ENCODE peak calls at places on chromosome 14, in five cellular contexts. U is hypothalamus; W is CD4-positive, alpha-beta T cell; H is iris pigment epithelial cell; C is OCI-LY7. I is an unnamed sample.

GRCh38 chr14:90721619-90722305 is 94.5 kb downstream of the TTC7B start:
- DNase-seq in U (no peak), W (no peak), H (peak), C (no peak), I (peak)

GRCh38 chr14:93126124-93126523 is 10.4 kb upstream of the ITPK1 start:
- DNase-seq in U (no peak), W (no peak), H (no peak), C (no peak), I (no peak)

GRCh38 chr14:31968107-31968810 is 108.8 kb upstream of the ARHGAP5 start:
- DNase-seq in U (no peak), W (no peak), H (peak), C (peak), I (peak)

GRCh38 chr14:83347874-83348273 is 1814.2 kb upstream of the SEL1L start:
- DNase-seq in U (no peak), W (no peak), H (peak), C (no peak), I (peak)

GRCh38 chr14:91716999-91717398 is 14.9 kb downstream of the CATSPERB start:
- DNase-seq in U (no peak), W (no peak), H (no peak), C (no peak), I (no peak)

GRCh38 chr14:78501901-78502300 is 331.7 kb downstream of the NRXN3 start:
- DNase-seq in U (no peak), W (no peak), H (no peak), C (no peak), I (no peak)

GRCh38 chr14:93973607-93974006 is 2.8 kb downstream of the ASB2 start:
- DNase-seq in U (no peak), W (no peak), H (no peak), C (no peak), I (no peak)

GRCh38 chr14:67820428-67820881 is 876 bp downstream of the RAD51B start:
- DNase-seq in U (no peak), W (no peak), H (peak), C (peak), I (no peak)

GRCh38 chr14:75783602-75784313 is 122.7 kb downstream of the TTLL5 start:
- DNase-seq in U (no peak), W (no peak), H (no peak), C (no peak), I (no peak)

GRCh38 chr14:81388236-81388801 is 11.8 kb downstream of the STON2 start:
- DNase-seq in U (no peak), W (no peak), H (no peak), C (no peak), I (no peak)

GRCh38 chr14:90483117-90483516 is 86.3 kb downstream of the CALM1 start:
- DNase-seq in U (no peak), W (no peak), H (no peak), C (no peak), I (no peak)

GRCh38 chr14:104536942-104537612 is 42.5 kb upstream of the C14orf180 start:
- DNase-seq in U (no peak), W (no peak), H (peak), C (no peak), I (peak)

GRCh38 chr14:50060871-50061663 is 55.3 kb downstream of the VCPKMT start:
- DNase-seq in U (peak), W (no peak), H (peak), C (peak), I (peak)

GRCh38 chr14:89349196-89350008 is 67.6 kb downstream of the FOXN3 start:
- DNase-seq in U (peak), W (no peak), H (no peak), C (peak), I (peak)